ENCODE peak calls at places on chromosome 13, in five cellular contexts. One of them, this sample, is unnamed.

GRCh38 chr13:106530907-106531520 is 4.4 kb downstream of the EFNB2 start:
- DNase-seq in GM23248: no peak
- DNase-seq in CD8-positive, alpha-beta T cell: no peak
- DNase-seq in NCI-H2107: no peak
- DNase-seq in thoracic aorta: no peak
- DNase-seq in this sample: no peak

GRCh38 chr13:113969311-113969972 is 4.4 kb downstream of the C13orf46 start:
- DNase-seq in GM23248: no peak
- DNase-seq in CD8-positive, alpha-beta T cell: no peak
- DNase-seq in NCI-H2107: no peak
- DNase-seq in thoracic aorta: peak
- DNase-seq in this sample: no peak

GRCh38 chr13:35966024-35966423 is 165.2 kb downstream of the DCLK1 start:
- DNase-seq in GM23248: peak
- DNase-seq in CD8-positive, alpha-beta T cell: no peak
- DNase-seq in NCI-H2107: no peak
- DNase-seq in thoracic aorta: no peak
- DNase-seq in this sample: no peak

GRCh38 chr13:40910324-40911050 is 108.6 kb downstream of the ELF1 start:
- DNase-seq in GM23248: peak
- DNase-seq in CD8-positive, alpha-beta T cell: no peak
- DNase-seq in NCI-H2107: no peak
- DNase-seq in thoracic aorta: no peak
- DNase-seq in this sample: no peak

GRCh38 chr13:35789335-35790166 is 313.1 kb upstream of the MAB21L1 start:
- DNase-seq in GM23248: peak
- DNase-seq in CD8-positive, alpha-beta T cell: no peak
- DNase-seq in NCI-H2107: no peak
- DNase-seq in thoracic aorta: no peak
- DNase-seq in this sample: peak

GRCh38 chr13:39776439-39776838 is 121.0 kb downstream of the COG6 start:
- DNase-seq in GM23248: peak
- DNase-seq in CD8-positive, alpha-beta T cell: no peak
- DNase-seq in NCI-H2107: no peak
- DNase-seq in thoracic aorta: no peak
- DNase-seq in this sample: no peak

GRCh38 chr13:93318538-93318937 is 91.9 kb downstream of the GPC6 start:
- DNase-seq in GM23248: peak
- DNase-seq in CD8-positive, alpha-beta T cell: no peak
- DNase-seq in NCI-H2107: no peak
- DNase-seq in thoracic aorta: no peak
- DNase-seq in this sample: no peak

GRCh38 chr13:113863511-113864302 is at the start of gene GAS6:
- DNase-seq in GM23248: peak
- DNase-seq in CD8-positive, alpha-beta T cell: peak
- DNase-seq in NCI-H2107: no peak
- DNase-seq in thoracic aorta: no peak
- DNase-seq in this sample: peak

GRCh38 chr13:28559636-28560259 is 64.8 kb upstream of the FLT1 start:
- DNase-seq in GM23248: no peak
- DNase-seq in CD8-positive, alpha-beta T cell: no peak
- DNase-seq in NCI-H2107: no peak
- DNase-seq in thoracic aorta: no peak
- DNase-seq in this sample: no peak

GRCh38 chr13:62779146-62779545 is 1363.5 kb upstream of the PCDH20 start:
- DNase-seq in GM23248: no peak
- DNase-seq in CD8-positive, alpha-beta T cell: no peak
- DNase-seq in NCI-H2107: no peak
- DNase-seq in thoracic aorta: no peak
- DNase-seq in this sample: no peak

GRCh38 chr13:94389544-94390351 is 89.7 kb downstream of the DCT start:
- DNase-seq in GM23248: peak
- DNase-seq in CD8-positive, alpha-beta T cell: no peak
- DNase-seq in NCI-H2107: no peak
- DNase-seq in thoracic aorta: no peak
- DNase-seq in this sample: no peak

GRCh38 chr13:97223711-97224461 is 1.8 kb downstream of the MBNL2 start:
- DNase-seq in GM23248: peak
- DNase-seq in CD8-positive, alpha-beta T cell: no peak
- DNase-seq in NCI-H2107: no peak
- DNase-seq in thoracic aorta: no peak
- DNase-seq in this sample: no peak

GRCh38 chr13:96033220-96034015 is 19.8 kb downstream of the UGGT2 start:
- DNase-seq in GM23248: no peak
- DNase-seq in CD8-positive, alpha-beta T cell: no peak
- DNase-seq in NCI-H2107: no peak
- DNase-seq in thoracic aorta: no peak
- DNase-seq in this sample: no peak

GRCh38 chr13:23902975-23903905 is 5.9 kb upstream of the C1QTNF9B start:
- DNase-seq in GM23248: no peak
- DNase-seq in CD8-positive, alpha-beta T cell: no peak
- DNase-seq in NCI-H2107: no peak
- DNase-seq in thoracic aorta: no peak
- DNase-seq in this sample: no peak

GRCh38 chr13:101127741-101128353 is 288.5 kb downstream of the NALCN start:
- DNase-seq in GM23248: peak
- DNase-seq in CD8-positive, alpha-beta T cell: no peak
- DNase-seq in NCI-H2107: no peak
- DNase-seq in thoracic aorta: no peak
- DNase-seq in this sample: peak

GRCh38 chr13:114130131-114130707 is 2.2 kb downstream of the RASA3 start:
- DNase-seq in GM23248: peak
- DNase-seq in CD8-positive, alpha-beta T cell: peak
- DNase-seq in NCI-H2107: no peak
- DNase-seq in thoracic aorta: no peak
- DNase-seq in this sample: no peak

GRCh38 chr13:96816261-96816660 is 178.0 kb downstream of the OXGR1 start:
- DNase-seq in GM23248: peak
- DNase-seq in CD8-positive, alpha-beta T cell: no peak
- DNase-seq in NCI-H2107: no peak
- DNase-seq in thoracic aorta: peak
- DNase-seq in this sample: no peak

GRCh38 chr13:43986395-43986794 is 106.7 kb downstream of the LACC1 start:
- DNase-seq in GM23248: no peak
- DNase-seq in CD8-positive, alpha-beta T cell: no peak
- DNase-seq in NCI-H2107: no peak
- DNase-seq in thoracic aorta: no peak
- DNase-seq in this sample: peak

GRCh38 chr13:109884462-109884861 is 98.1 kb upstream of the IRS2 start:
- DNase-seq in GM23248: no peak
- DNase-seq in CD8-positive, alpha-beta T cell: no peak
- DNase-seq in NCI-H2107: no peak
- DNase-seq in thoracic aorta: no peak
- DNase-seq in this sample: no peak

GRCh38 chr13:98784666-98785065 is 32.2 kb upstream of the SLC15A1 start:
- DNase-seq in GM23248: no peak
- DNase-seq in CD8-positive, alpha-beta T cell: no peak
- DNase-seq in NCI-H2107: no peak
- DNase-seq in thoracic aorta: no peak
- DNase-seq in this sample: no peak

GRCh38 chr13:49869514-49869913 is 66.6 kb downstream of the SPRYD7 start:
- DNase-seq in GM23248: peak
- DNase-seq in CD8-positive, alpha-beta T cell: no peak
- DNase-seq in NCI-H2107: no peak
- DNase-seq in thoracic aorta: no peak
- DNase-seq in this sample: no peak

GRCh38 chr13:98997738-98998641 is 20.1 kb upstream of the DOCK9 start:
- DNase-seq in GM23248: peak
- DNase-seq in CD8-positive, alpha-beta T cell: peak
- DNase-seq in NCI-H2107: no peak
- DNase-seq in thoracic aorta: no peak
- DNase-seq in this sample: peak

GRCh38 chr13:42593719-42594012 is 19.7 kb downstream of the TNFSF11 start:
- DNase-seq in GM23248: no peak
- DNase-seq in CD8-positive, alpha-beta T cell: no peak
- DNase-seq in NCI-H2107: no peak
- DNase-seq in thoracic aorta: no peak
- DNase-seq in this sample: no peak

GRCh38 chr13:111204438-111205177 is 89.5 kb downstream of the ARHGEF7 start:
- DNase-seq in GM23248: peak
- DNase-seq in CD8-positive, alpha-beta T cell: no peak
- DNase-seq in NCI-H2107: no peak
- DNase-seq in thoracic aorta: peak
- DNase-seq in this sample: no peak

GRCh38 chr13:25172303-25172630 is 179 bp upstream of the AMER2 start:
- DNase-seq in GM23248: no peak
- DNase-seq in CD8-positive, alpha-beta T cell: no peak
- DNase-seq in NCI-H2107: no peak
- DNase-seq in thoracic aorta: no peak
- DNase-seq in this sample: no peak

GRCh38 chr13:95756072-95756471 is 79.1 kb downstream of the DNAJC3 start:
- DNase-seq in GM23248: no peak
- DNase-seq in CD8-positive, alpha-beta T cell: no peak
- DNase-seq in NCI-H2107: no peak
- DNase-seq in thoracic aorta: no peak
- DNase-seq in this sample: no peak

This sample was measured in NCI-H1436.